ENCODE peak calls at places on chromosomes 16 and 17, in nine cellular contexts. V, Q, N, U, X, S, B, R and A are unnamed samples. For H3K36me3, the result is how much of the 10 kb centered on the place peaks cover.

GRCh38 chr16:30028438-30029093 is 2.5 kb downstream of the TLCD3B start:
- DNase-seq in Q (no peak), X (no peak), V (no peak), N (no peak), S (no peak), B (no peak), U (no peak), R (no peak), A (no peak)

GRCh38 chr17:38671939-38672720 is 2.6 kb downstream of the EPOP start:
- DNase-seq in B (no peak), R (no peak), Q (no peak), N (no peak), U (no peak), S (peak), V (no peak), X (no peak), A (no peak)

GRCh38 chr16:55842369-55843104 is 9.6 kb upstream of the CES1 start:
- DNase-seq in U (no peak), S (peak), X (peak), V (no peak), R (peak), Q (peak), N (peak), B (peak), A (no peak)

GRCh38 chr16:27403601-27403992 is 1.6 kb downstream of the IL21R start:
- DNase-seq in Q (no peak), R (no peak), X (no peak), N (no peak), V (no peak), S (no peak), B (no peak), U (no peak), A (no peak)

GRCh38 chr17:39629894-39630293 is 3.1 kb downstream of the PPP1R1B start:
- DNase-seq in B (no peak), S (no peak), U (no peak), N (no peak), R (no peak), X (no peak), V (no peak), Q (no peak), A (no peak)

GRCh38 chr16:64892843-64893242 is 229.0 kb downstream of the CDH11 start:
- DNase-seq in Q (peak), R (no peak), U (no peak), X (no peak), S (peak), B (no peak), V (no peak), N (no peak), A (peak)

GRCh38 chr16:9148376-9149015 is 57.1 kb downstream of the HAPSTR1 start:
- DNase-seq in S (no peak), Q (no peak), N (no peak), V (no peak), R (no peak), X (no peak), U (no peak), B (no peak), A (no peak)

GRCh38 chr16:5252800-5253199 is 155.2 kb upstream of the EEF2KMT start:
- DNase-seq in B (no peak), V (no peak), R (no peak), N (no peak), U (no peak), X (no peak), S (no peak), Q (no peak), A (no peak)

GRCh38 chr16:27383511-27384243 is 18.3 kb upstream of the IL21R start:
- DNase-seq in R (no peak), N (no peak), B (no peak), X (no peak), S (no peak), Q (no peak), V (no peak), U (no peak), A (no peak)

GRCh38 chr17:68470959-68471358 is 13.7 kb upstream of the WIPI1 start:
- DNase-seq in R (no peak), U (no peak), B (no peak), V (no peak), Q (no peak), S (no peak), X (no peak), N (no peak), A (no peak)

GRCh38 chr17:57294629-57295501 is 38.5 kb downstream of the MSI2 start:
- DNase-seq in Q (peak), R (no peak), V (no peak), S (peak), B (no peak), X (no peak), U (peak), N (no peak), A (no peak)

GRCh38 chr16:87006789-87007745 is 310.1 kb downstream of the C16orf95 start:
- DNase-seq in S (no peak), N (no peak), B (no peak), Q (no peak), R (no peak), X (no peak), U (no peak), V (no peak), A (no peak)

GRCh38 chr17:77076046-77076882 is 64.5 kb upstream of the SEC14L1 start:
- DNase-seq in R (no peak), N (no peak), V (no peak), B (no peak), U (no peak), S (no peak), X (no peak), Q (no peak), A (no peak)

GRCh38 chr17:11908711-11909146 is 88.5 kb downstream of the ZNF18 start:
- DNase-seq in R (no peak), V (no peak), X (no peak), N (no peak), U (no peak), B (no peak), S (no peak), Q (no peak), A (no peak)

GRCh38 chr16:70715860-70716357 is 30.1 kb upstream of the MTSS2 start:
- DNase-seq in Q (no peak), S (no peak), V (no peak), R (peak), U (no peak), N (no peak), B (no peak), X (no peak), A (no peak)

GRCh38 chr17:6548578-6549330 is 7.6 kb downstream of the PITPNM3 start:
- DNase-seq in U (no peak), B (no peak), V (no peak), R (peak), N (no peak), X (no peak), S (peak), Q (no peak), A (no peak)

GRCh38 chr17:35788504-35788998 is 6.9 kb downstream of the MMP28 start:
- DNase-seq in S (peak), Q (no peak), U (no peak), R (no peak), V (no peak), N (no peak), B (peak), X (no peak), A (peak)

GRCh38 chr16:51034481-51035109 is 116.5 kb downstream of the SALL1 start:
- DNase-seq in X (peak), S (no peak), N (no peak), Q (no peak), U (no peak), R (no peak), V (no peak), B (no peak), A (no peak)

GRCh38 chr17:16215965-16216316 is 607 bp upstream of the NCOR1 start:
- DNase-seq in Q (no peak), B (peak), N (peak), U (peak), X (peak), R (no peak), S (peak), V (no peak), A (no peak)

GRCh38 chr16:28273511-28273910 is 18.8 kb upstream of the SBK1 start:
- DNase-seq in U (no peak), X (no peak), B (no peak), S (no peak), R (no peak), Q (no peak), N (no peak), V (no peak), A (no peak)

GRCh38 chr16:1760911-1761310 is 10.4 kb downstream of the NME3 start:
- DNase-seq in R (no peak), B (no peak), Q (no peak), V (no peak), U (no peak), N (no peak), X (no peak), S (no peak), A (no peak)

GRCh38 chr17:36705651-36706436 is 104.5 kb downstream of the MRM1 start:
- DNase-seq in S (peak), B (no peak), X (peak), U (peak), Q (peak), R (peak), N (peak), V (no peak), A (no peak)

GRCh38 chr17:61862105-61862574 is 1.2 kb downstream of the BRIP1 start:
- DNase-seq in N (no peak), X (no peak), Q (peak), V (no peak), S (peak), B (no peak), U (no peak), R (no peak), A (no peak)

GRCh38 chr16:75138636-75139035 is 9.7 kb upstream of the ZFP1 start:
- DNase-seq in R (no peak), V (no peak), X (no peak), Q (no peak), S (no peak), B (no peak), U (peak), N (no peak), A (no peak)

GRCh38 chr17:65099941-65100315 is 37.2 kb upstream of the RGS9 start:
- DNase-seq in R (peak), X (no peak), B (peak), Q (no peak), U (no peak), S (peak), N (peak), V (peak), A (no peak)

GRCh38 chr17:7889166-7889584 is 586 bp downstream of the CHD3 start:
- DNase-seq in B (peak), U (no peak), R (peak), Q (peak), X (peak), V (no peak), N (peak), S (peak), A (peak)

GRCh38 chr17:78883533-78884131 is 19.4 kb downstream of the CEP295NL start:
- DNase-seq in Q (peak), U (peak), R (peak), X (peak), S (peak), B (peak), N (peak), V (no peak), A (peak)

GRCh38 chr16:14490281-14490680 is 139.8 kb downstream of the PARN start:
- DNase-seq in X (no peak), S (no peak), B (no peak), V (no peak), N (no peak), Q (no peak), R (peak), U (no peak), A (no peak)

GRCh38 chr17:8859029-8859803 is 8.3 kb downstream of the PIK3R6 start:
- DNase-seq in Q (no peak), X (no peak), S (peak), R (no peak), U (no peak), B (peak), N (no peak), V (peak), A (peak)

GRCh38 chr16:58495861-58496331 is 4.0 kb upstream of the NDRG4 start:
- DNase-seq in N (no peak), B (no peak), V (no peak), S (no peak), X (no peak), Q (no peak), U (no peak), R (no peak), A (no peak)

GRCh38 chr17:80116276-80116922 is 15.0 kb downstream of the GAA start:
- DNase-seq in V (no peak), S (no peak), N (no peak), R (no peak), X (no peak), U (no peak), B (no peak), Q (no peak), A (no peak)

GRCh38 chr16:7227193-7227825 is 105.3 kb upstream of the RBFOX1 start:
- DNase-seq in R (no peak), N (no peak), S (no peak), X (no peak), U (no peak), V (no peak), B (no peak), Q (no peak), A (no peak)

GRCh38 chr16:74322301-74322710 is 25.7 kb downstream of the PSMD7 start:
- DNase-seq in X (peak), R (no peak), S (no peak), V (no peak), Q (no peak), B (no peak), N (peak), U (no peak), A (no peak)

GRCh38 chr16:3443108-3444031 is at the start of the genes NAA60 and ZNF597:
- DNase-seq in U (peak), B (peak), Q (peak), N (peak), R (peak), S (peak), V (peak), X (peak), A (peak)

GRCh38 chr16:9092963-9093477 is 1.6 kb downstream of the HAPSTR1 start:
- DNase-seq in Q (peak), V (peak), X (no peak), U (no peak), S (no peak), R (peak), B (peak), N (peak), A (no peak)

GRCh38 chr16:17590711-17591654 is 120.2 kb upstream of the XYLT1 start:
- DNase-seq in U (no peak), N (no peak), R (no peak), Q (no peak), V (no peak), X (no peak), S (no peak), B (no peak), A (no peak)

GRCh38 chr16:69326172-69326873 is 4.1 kb downstream of the PDF start:
- DNase-seq in S (no peak), V (no peak), Q (no peak), N (peak), X (no peak), U (peak), R (peak), B (no peak), A (no peak)

GRCh38 chr16:69325784-69326171 is 4.6 kb downstream of the PDF start:
- DNase-seq in B (no peak), S (no peak), X (no peak), R (no peak), U (peak), Q (no peak), N (no peak), V (no peak), A (no peak)

GRCh38 chr16:69324013-69324531 is 6.3 kb downstream of the PDF start:
- DNase-seq in N (peak), V (no peak), U (no peak), X (no peak), Q (no peak), S (no peak), B (peak), R (peak), A (no peak)

GRCh38 chr16:69323428-69323827 is 7.0 kb downstream of the PDF start:
- DNase-seq in S (no peak), X (no peak), N (no peak), V (no peak), Q (no peak), R (no peak), U (no peak), B (no peak), A (no peak)

GRCh38 chr16:69324585-69325253 is 5.7 kb downstream of the PDF start:
- DNase-seq in Q (no peak), S (no peak), U (no peak), V (no peak), R (no peak), X (no peak), N (no peak), B (no peak), A (no peak)
- H3K36me3 ChIP-seq in Q (under half), S (under half), U (under half), V (half or more), R (under half), X (half or more), N (under half), B (half or more), A (under half)

GRCh38 chr16:46899443-46900143 is 15.4 kb downstream of the GPT2 start:
- DNase-seq in B (no peak), V (no peak), S (no peak), N (no peak), X (no peak), Q (no peak), R (no peak), U (no peak), A (no peak)
- H3K36me3 ChIP-seq in B (half or more), V (under half), S (under half), N (under half), X (under half), Q (under half), R (under half), U (under half), A (under half)

GRCh38 chr16:191783-192294 is 11.6 kb downstream of the HBQ1 start:
- DNase-seq in N (no peak), S (no peak), U (no peak), B (no peak), R (no peak), X (no peak), V (no peak), Q (no peak), A (no peak)

GRCh38 chr16:192686-193085 is 12.4 kb downstream of the HBQ1 start:
- DNase-seq in B (no peak), S (no peak), X (no peak), N (no peak), R (no peak), V (no peak), Q (no peak), U (no peak), A (no peak)

GRCh38 chr16:188674-189073 is 8.4 kb downstream of the HBQ1 start:
- DNase-seq in S (no peak), V (no peak), Q (no peak), X (no peak), N (no peak), R (no peak), U (no peak), B (no peak), A (no peak)

GRCh38 chr16:187330-187729 is 7.1 kb downstream of the HBQ1 start:
- DNase-seq in U (no peak), Q (no peak), R (no peak), S (no peak), B (no peak), X (no peak), N (no peak), V (no peak), A (no peak)

DNA sequence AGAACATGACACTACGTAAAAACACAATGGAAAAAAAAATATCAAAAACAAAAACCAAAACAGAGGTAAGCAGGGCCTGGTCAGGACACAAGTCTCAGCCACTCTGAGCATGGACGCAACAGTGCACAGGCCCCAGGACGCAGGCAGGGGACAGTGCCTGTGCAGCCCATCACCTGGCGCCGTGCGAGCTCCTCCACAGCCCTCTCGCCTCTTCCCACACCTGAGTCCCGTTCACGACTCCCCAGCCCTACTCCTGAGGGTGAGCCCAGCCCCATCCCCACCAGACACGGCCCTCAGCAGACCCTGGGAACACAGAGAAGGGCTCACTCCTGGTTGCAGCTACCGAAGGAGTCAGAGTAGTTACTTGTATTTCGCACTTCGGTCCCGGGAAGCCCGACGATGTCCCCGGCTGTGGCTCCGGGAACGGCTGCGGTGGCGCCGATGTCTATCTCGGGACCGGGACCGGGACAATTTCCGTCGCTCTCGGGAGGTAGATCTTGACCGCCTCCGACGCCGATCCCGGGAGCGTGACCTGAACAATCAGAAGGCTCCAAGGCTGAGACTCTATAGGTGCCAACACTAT is 9.4 kb downstream of the HBQ1 start:
- DNase-seq in X (no peak), U (no peak), B (no peak), Q (no peak), R (no peak), N (no peak), V (no peak), S (no peak), A (no peak)
- H3K36me3 ChIP-seq in X (half or more), U (under half), B (half or more), Q (under half), R (under half), N (under half), V (under half), S (under half), A (under half)

GRCh38 chr16:24954137-24954536 is 61.0 kb downstream of the ARHGAP17 start:
- DNase-seq in R (no peak), Q (no peak), N (no peak), B (no peak), S (no peak), U (no peak), V (no peak), X (peak), A (no peak)

GRCh38 chr16:24957887-24958286 is 57.3 kb downstream of the ARHGAP17 start:
- DNase-seq in R (no peak), Q (no peak), U (no peak), S (no peak), N (peak), X (no peak), B (no peak), V (no peak), A (no peak)

GRCh38 chr16:24950275-24950674 is 64.9 kb downstream of the ARHGAP17 start:
- DNase-seq in V (no peak), B (no peak), N (peak), R (no peak), X (no peak), S (no peak), U (no peak), Q (no peak), A (no peak)

GRCh38 chr16:24955975-24956731 is 59.0 kb downstream of the ARHGAP17 start:
- DNase-seq in R (no peak), U (no peak), V (no peak), Q (no peak), X (no peak), B (no peak), S (no peak), N (no peak), A (no peak)

GRCh38 chr16:24953721-24954120 is 61.4 kb downstream of the ARHGAP17 start:
- DNase-seq in R (no peak), X (no peak), N (peak), Q (no peak), V (no peak), S (no peak), B (no peak), U (no peak), A (no peak)
- H3K36me3 ChIP-seq in R (under half), X (half or more), N (under half), Q (under half), V (half or more), S (under half), B (half or more), U (under half), A (under half)

GRCh38 chr17:82925336-82925735 is 85.5 kb upstream of the ZNF750 start:
- DNase-seq in B (no peak), N (no peak), U (no peak), Q (no peak), V (no peak), X (no peak), S (no peak), R (no peak), A (no peak)

GRCh38 chr17:82922646-82923045 is 82.8 kb upstream of the ZNF750 start:
- DNase-seq in B (no peak), S (no peak), N (no peak), Q (no peak), V (no peak), U (no peak), X (no peak), R (peak), A (no peak)

GRCh38 chr17:82924812-82925211 is 85.0 kb upstream of the ZNF750 start:
- DNase-seq in V (no peak), U (no peak), R (peak), N (no peak), X (no peak), S (peak), B (no peak), Q (no peak), A (no peak)

GRCh38 chr17:82923366-82924113 is 83.7 kb upstream of the ZNF750 start:
- DNase-seq in S (no peak), R (no peak), V (no peak), X (no peak), U (no peak), N (no peak), B (no peak), Q (no peak), A (no peak)

DNA sequence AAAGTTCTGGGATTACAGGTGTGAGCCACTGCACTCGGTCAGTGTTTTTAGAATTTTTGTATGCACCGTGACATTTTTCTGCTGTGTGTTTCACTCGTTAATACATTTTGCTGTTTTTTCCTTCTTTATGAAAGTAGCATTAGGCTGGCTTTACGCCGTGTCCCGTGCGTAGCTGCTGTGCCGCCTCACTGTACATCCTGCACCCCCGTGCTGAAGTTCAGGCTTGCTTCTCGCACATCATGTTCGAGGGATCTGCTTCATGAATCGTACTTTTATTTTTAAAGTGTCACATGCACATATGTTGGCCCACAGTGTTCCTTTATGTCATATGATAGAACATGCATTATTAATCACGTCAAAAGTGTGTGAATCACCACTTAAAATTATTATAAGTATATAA is 84.4 kb upstream of the ZNF750 start:
- DNase-seq in V (no peak), X (no peak), U (no peak), N (no peak), B (no peak), S (no peak), R (no peak), Q (no peak), A (no peak)
- H3K36me3 ChIP-seq in V (under half), X (half or more), U (under half), N (under half), B (half or more), S (under half), R (under half), Q (under half), A (under half)